ENCODE peak calls at places on chromosomes 13 and 19, in eight cellular contexts. One of them, this sample, is unnamed.

GRCh38 chr19:31656507-31656906 is 307.3 kb upstream of the TSHZ3 start:
- DNase-seq in HepG2: no peak
- DNase-seq in GM12878: no peak
- DNase-seq in breast epithelium: no peak
- DNase-seq in transverse colon: no peak
- DNase-seq in suprapubic skin: no peak
- DNase-seq in vagina: no peak
- DNase-seq in sigmoid colon: no peak
- DNase-seq in this sample: no peak

GRCh38 chr13:44331912-44332840 is 41.4 kb upstream of the SERP2 start:
- DNase-seq in GM12878: no peak
- DNase-seq in sigmoid colon: peak; percentile 95
- DNase-seq in breast epithelium: no peak
- DNase-seq in suprapubic skin: no peak
- DNase-seq in transverse colon: peak; percentile 58
- DNase-seq in HepG2: no peak
- DNase-seq in vagina: no peak
- DNase-seq in this sample: no peak

GRCh38 chr13:65378943-65379519 is 1851.1 kb downstream of the PCDH9 start:
- DNase-seq in breast epithelium: no peak
- DNase-seq in vagina: no peak
- DNase-seq in sigmoid colon: no peak
- DNase-seq in suprapubic skin: no peak
- DNase-seq in GM12878: no peak
- DNase-seq in transverse colon: no peak
- DNase-seq in HepG2: no peak
- DNase-seq in this sample: no peak

GRCh38 chr19:39160889-39161672 is 35.5 kb downstream of the PAK4 start:
- DNase-seq in transverse colon: no peak
- DNase-seq in HepG2: no peak
- DNase-seq in GM12878: no peak
- DNase-seq in breast epithelium: peak; percentile 76
- DNase-seq in vagina: no peak
- DNase-seq in sigmoid colon: no peak
- DNase-seq in suprapubic skin: no peak
- DNase-seq in this sample: no peak

GRCh38 chr13:36700170-36700569 is 26.4 kb downstream of the SERTM1 start:
- DNase-seq in suprapubic skin: no peak
- DNase-seq in breast epithelium: no peak
- DNase-seq in sigmoid colon: no peak
- DNase-seq in HepG2: no peak
- DNase-seq in vagina: no peak
- DNase-seq in GM12878: no peak
- DNase-seq in transverse colon: no peak
- DNase-seq in this sample: no peak

GRCh38 chr13:42001580-42001979 is 40.7 kb upstream of the VWA8 start:
- DNase-seq in HepG2: no peak
- DNase-seq in sigmoid colon: no peak
- DNase-seq in vagina: no peak
- DNase-seq in suprapubic skin: no peak
- DNase-seq in breast epithelium: no peak
- DNase-seq in GM12878: no peak
- DNase-seq in transverse colon: no peak
- DNase-seq in this sample: no peak

GRCh38 chr13:40207110-40207478 is 459.3 kb downstream of the FOXO1 start:
- DNase-seq in breast epithelium: no peak
- DNase-seq in vagina: peak; percentile 83
- DNase-seq in suprapubic skin: no peak
- DNase-seq in sigmoid colon: no peak
- DNase-seq in GM12878: peak; percentile 74
- DNase-seq in transverse colon: no peak
- DNase-seq in HepG2: no peak
- DNase-seq in this sample: no peak

GRCh38 chr13:68099616-68100015 is 869.5 kb upstream of the PCDH9 start:
- DNase-seq in vagina: no peak
- DNase-seq in suprapubic skin: no peak
- DNase-seq in breast epithelium: no peak
- DNase-seq in HepG2: no peak
- DNase-seq in transverse colon: no peak
- DNase-seq in sigmoid colon: no peak
- DNase-seq in GM12878: no peak
- DNase-seq in this sample: no peak

GRCh38 chr13:75219479-75220237 is 262.3 kb downstream of the TBC1D4 start:
- DNase-seq in vagina: no peak
- DNase-seq in breast epithelium: peak; percentile 44
- DNase-seq in HepG2: peak; percentile 25
- DNase-seq in GM12878: peak; percentile 7
- DNase-seq in suprapubic skin: peak; percentile 79
- DNase-seq in transverse colon: peak; percentile 80
- DNase-seq in sigmoid colon: peak; percentile 87
- DNase-seq in this sample: peak; percentile 82

GRCh38 chr13:96052655-96053002 is 572 bp downstream of the UGGT2 start:
- DNase-seq in HepG2: peak; percentile 52
- DNase-seq in transverse colon: no peak
- DNase-seq in GM12878: peak; percentile 28
- DNase-seq in breast epithelium: no peak
- DNase-seq in sigmoid colon: no peak
- DNase-seq in suprapubic skin: no peak
- DNase-seq in vagina: no peak
- DNase-seq in this sample: no peak

GRCh38 chr19:33685541-33685940 is 63.8 kb downstream of the CHST8 start:
- DNase-seq in transverse colon: no peak
- DNase-seq in GM12878: no peak
- DNase-seq in breast epithelium: no peak
- DNase-seq in vagina: no peak
- DNase-seq in HepG2: no peak
- DNase-seq in sigmoid colon: peak; percentile 29
- DNase-seq in suprapubic skin: no peak
- DNase-seq in this sample: no peak

GRCh38 chr19:8342316-8342683 is 762 bp downstream of the KANK3 start:
- DNase-seq in suprapubic skin: no peak
- DNase-seq in HepG2: no peak
- DNase-seq in sigmoid colon: no peak
- DNase-seq in GM12878: no peak
- DNase-seq in transverse colon: no peak
- DNase-seq in vagina: no peak
- DNase-seq in breast epithelium: no peak
- DNase-seq in this sample: no peak

GRCh38 chr13:99864627-99864990 is 107.0 kb downstream of the ZIC5 start:
- DNase-seq in transverse colon: no peak
- DNase-seq in vagina: no peak
- DNase-seq in HepG2: no peak
- DNase-seq in GM12878: no peak
- DNase-seq in breast epithelium: no peak
- DNase-seq in sigmoid colon: no peak
- DNase-seq in suprapubic skin: no peak
- DNase-seq in this sample: no peak

DNA sequence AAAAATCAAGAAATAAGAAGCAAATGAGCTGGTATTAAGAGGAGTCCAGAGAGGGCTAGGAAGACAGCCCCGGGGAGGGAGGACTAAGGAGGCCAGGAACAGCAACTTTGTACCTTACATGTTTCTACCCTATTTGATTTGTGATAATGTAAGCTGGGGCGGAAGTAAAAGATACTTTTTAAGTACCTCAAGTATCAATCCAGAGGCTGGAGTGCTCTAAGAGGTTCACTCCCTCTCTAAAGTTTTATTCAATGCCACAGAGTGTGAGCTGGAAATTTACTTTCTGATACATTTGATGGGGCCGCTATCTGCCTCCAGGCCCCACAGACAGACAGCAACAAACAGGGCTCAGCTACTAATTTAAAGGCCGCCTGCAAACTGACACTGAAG is 11.4 kb downstream of the MLLT1 start:
- DNase-seq in vagina: no peak
- DNase-seq in HepG2: no peak
- DNase-seq in transverse colon: no peak
- DNase-seq in suprapubic skin: no peak
- DNase-seq in sigmoid colon: no peak
- DNase-seq in breast epithelium: no peak
- DNase-seq in GM12878: no peak
- DNase-seq in this sample: no peak
- H3K27ac ChIP-seq in vagina: no peak overlapping the region
- H3K27ac ChIP-seq in HepG2: peak overlapping the region; percentile 31
- H3K27ac ChIP-seq in transverse colon: no peak overlapping the region
- H3K27ac ChIP-seq in suprapubic skin: no peak overlapping the region
- H3K27ac ChIP-seq in sigmoid colon: no peak overlapping the region
- H3K27ac ChIP-seq in breast epithelium: no peak overlapping the region
- H3K27ac ChIP-seq in GM12878: no peak overlapping the region
- H3K27ac ChIP-seq in this sample: peak overlapping the region; percentile 7

GRCh38 chr19:47778954-47779351 is 450 bp downstream of the SELENOW start:
- DNase-seq in vagina: no peak
- DNase-seq in GM12878: no peak
- DNase-seq in breast epithelium: no peak
- DNase-seq in sigmoid colon: peak; percentile 85
- DNase-seq in HepG2: no peak
- DNase-seq in suprapubic skin: no peak
- DNase-seq in transverse colon: peak; percentile 45
- DNase-seq in this sample: no peak

GRCh38 chr19:47779524-47780214 is 1.2 kb downstream of the SELENOW start:
- DNase-seq in HepG2: no peak
- DNase-seq in vagina: no peak
- DNase-seq in suprapubic skin: no peak
- DNase-seq in sigmoid colon: peak; percentile 90
- DNase-seq in breast epithelium: peak; percentile 56
- DNase-seq in GM12878: no peak
- DNase-seq in transverse colon: peak; percentile 63
- DNase-seq in this sample: peak; percentile 58

GRCh38 chr19:47778089-47778953 is at the start of gene SELENOW:
- DNase-seq in suprapubic skin: peak; percentile 87
- DNase-seq in GM12878: peak; percentile 31
- DNase-seq in sigmoid colon: peak; percentile 88
- DNase-seq in breast epithelium: peak; percentile 62
- DNase-seq in HepG2: peak; percentile 47
- DNase-seq in vagina: no peak
- DNase-seq in transverse colon: peak; percentile 88
- DNase-seq in this sample: peak; percentile 83

GRCh38 chr19:47780215-47780551 is 1.7 kb downstream of the SELENOW start:
- DNase-seq in breast epithelium: no peak
- DNase-seq in sigmoid colon: no peak
- DNase-seq in transverse colon: no peak
- DNase-seq in vagina: no peak
- DNase-seq in GM12878: no peak
- DNase-seq in suprapubic skin: no peak
- DNase-seq in HepG2: no peak
- DNase-seq in this sample: no peak

GRCh38 chr19:47781590-47782318 is 3.3 kb downstream of the SELENOW start:
- DNase-seq in GM12878: no peak
- DNase-seq in sigmoid colon: peak; percentile 86
- DNase-seq in suprapubic skin: no peak
- DNase-seq in breast epithelium: peak; percentile 45
- DNase-seq in transverse colon: no peak
- DNase-seq in HepG2: no peak
- DNase-seq in vagina: no peak
- DNase-seq in this sample: peak; percentile 35
- TF ChIP-seq POLR2AphosphoS5 in GM12878: no peak
- TF ChIP-seq POLR2AphosphoS5 in sigmoid colon: peak; percentile 49
- TF ChIP-seq POLR2AphosphoS5 in suprapubic skin: no peak
- TF ChIP-seq POLR2AphosphoS5 in breast epithelium: no peak
- TF ChIP-seq POLR2AphosphoS5 in transverse colon: no peak
- TF ChIP-seq POLR2AphosphoS5 in HepG2: no peak
- TF ChIP-seq POLR2AphosphoS5 in vagina: peak; percentile 71
- TF ChIP-seq POLR2AphosphoS5 in this sample: no peak

GRCh38 chr19:41861846-41862245 is 1.8 kb downstream of the RPS19 start:
- DNase-seq in breast epithelium: no peak
- DNase-seq in transverse colon: no peak
- DNase-seq in HepG2: no peak
- DNase-seq in vagina: no peak
- DNase-seq in GM12878: no peak
- DNase-seq in sigmoid colon: no peak
- DNase-seq in suprapubic skin: no peak
- DNase-seq in this sample: no peak

GRCh38 chr19:41863209-41863931 is 3.3 kb downstream of the RPS19 start:
- DNase-seq in GM12878: no peak
- DNase-seq in HepG2: no peak
- DNase-seq in sigmoid colon: no peak
- DNase-seq in breast epithelium: no peak
- DNase-seq in vagina: no peak
- DNase-seq in suprapubic skin: no peak
- DNase-seq in transverse colon: no peak
- DNase-seq in this sample: no peak

GRCh38 chr19:41866284-41866683 is 6.2 kb downstream of the RPS19 start:
- DNase-seq in transverse colon: no peak
- DNase-seq in suprapubic skin: peak; percentile 48
- DNase-seq in GM12878: no peak
- DNase-seq in sigmoid colon: no peak
- DNase-seq in vagina: no peak
- DNase-seq in HepG2: no peak
- DNase-seq in breast epithelium: no peak
- DNase-seq in this sample: no peak

GRCh38 chr19:41862445-41862986 is 2.5 kb downstream of the RPS19 start:
- DNase-seq in HepG2: no peak
- DNase-seq in vagina: no peak
- DNase-seq in breast epithelium: no peak
- DNase-seq in transverse colon: no peak
- DNase-seq in suprapubic skin: no peak
- DNase-seq in sigmoid colon: no peak
- DNase-seq in GM12878: no peak
- DNase-seq in this sample: no peak

DNA sequence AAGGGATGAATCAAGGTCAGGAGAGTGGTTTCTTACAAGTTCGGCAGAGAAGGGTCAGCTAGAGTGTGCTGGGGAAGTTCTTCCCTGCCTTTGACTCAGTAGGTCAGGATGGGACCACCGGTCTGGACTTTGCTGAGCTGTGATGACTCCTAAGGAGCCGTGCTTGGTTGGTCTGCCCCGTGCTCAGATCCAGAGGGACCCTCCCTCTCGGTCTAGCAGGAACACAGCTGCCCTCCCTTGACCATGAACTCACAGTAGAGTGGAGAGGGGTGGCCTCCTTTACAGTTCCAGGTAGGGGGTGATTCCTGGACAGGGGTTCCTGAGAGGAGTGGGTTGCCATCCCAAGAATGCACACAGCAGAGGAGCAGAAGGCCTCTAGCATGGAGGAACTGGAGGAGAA is 4.3 kb downstream of the RPS19 start:
- DNase-seq in transverse colon: no peak
- DNase-seq in suprapubic skin: no peak
- DNase-seq in HepG2: no peak
- DNase-seq in vagina: no peak
- DNase-seq in sigmoid colon: no peak
- DNase-seq in breast epithelium: no peak
- DNase-seq in GM12878: no peak
- DNase-seq in this sample: no peak
- TF ChIP-seq POLR2A in transverse colon: no peak
- TF ChIP-seq POLR2A in suprapubic skin: no peak
- TF ChIP-seq POLR2A in HepG2: peak; percentile 47
- TF ChIP-seq POLR2A in vagina: no peak
- TF ChIP-seq POLR2A in sigmoid colon: no peak
- TF ChIP-seq POLR2A in breast epithelium: no peak
- TF ChIP-seq POLR2A in GM12878: peak; percentile 35
- TF ChIP-seq POLR2A in this sample: no peak

DNA sequence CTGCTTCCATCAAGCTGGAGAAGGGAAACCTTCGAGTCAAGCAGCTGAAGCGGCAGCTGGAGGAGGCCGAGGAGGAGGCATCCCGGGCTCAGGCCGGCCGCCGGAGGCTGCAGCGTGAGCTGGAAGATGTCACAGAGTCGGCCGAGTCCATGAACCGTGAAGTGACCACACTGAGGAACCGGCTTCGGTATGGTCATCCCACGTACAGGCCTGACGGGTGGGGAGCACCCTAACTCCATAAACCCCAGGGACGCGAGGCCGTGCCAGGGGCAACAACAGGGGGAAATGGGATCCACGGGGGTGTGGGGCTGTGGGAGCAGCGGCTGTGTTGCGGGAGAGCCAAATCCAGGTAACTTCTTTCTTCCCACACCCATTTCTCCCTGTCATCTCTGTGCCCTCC is 20.2 kb downstream of the KCNC3 start:
- DNase-seq in HepG2: no peak
- DNase-seq in vagina: no peak
- DNase-seq in sigmoid colon: no peak
- DNase-seq in GM12878: no peak
- DNase-seq in suprapubic skin: peak; percentile 35
- DNase-seq in breast epithelium: no peak
- DNase-seq in transverse colon: no peak
- DNase-seq in this sample: no peak
- H3K27ac ChIP-seq in HepG2: no peak overlapping the region
- H3K27ac ChIP-seq in vagina: no peak overlapping the region
- H3K27ac ChIP-seq in sigmoid colon: no peak overlapping the region
- H3K27ac ChIP-seq in GM12878: no peak overlapping the region
- H3K27ac ChIP-seq in suprapubic skin: no peak overlapping the region
- H3K27ac ChIP-seq in breast epithelium: no peak overlapping the region
- H3K27ac ChIP-seq in transverse colon: no peak overlapping the region
- H3K27ac ChIP-seq in this sample: no peak overlapping the region

This sample was measured in stomach.